ENCODE peak calls at places on chromosomes 13 and 19, in five cellular contexts. E is hippocampal formation; Z is nephron progenitor cell; J is stimulated activated CD8-positive, alpha-beta memory T cell treated with anti-CD3 and anti-CD28 coated beads, Interleukin-2, amount 100 ng/mL, for 1 hour; T is activated gamma-delta T cell. V is an unnamed sample.

GRCh38 chr19:1183543-1184172 is 9.6 kb upstream of the SBNO2 start:
- DNase-seq in J (no peak), E (no peak), T (no peak), Z (no peak), V (no peak)

GRCh38 chr13:43815204-43815603 is 28.4 kb upstream of the ENOX1 start:
- DNase-seq in Z (no peak), T (no peak), J (no peak), E (no peak), V (peak; percentile 56)

GRCh38 chr19:44876930-44877530 is 14.0 kb upstream of the TOMM40 start:
- DNase-seq in E (no peak), J (no peak), Z (no peak), T (no peak), V (no peak)

GRCh38 chr13:112885782-112886268 is 83.2 kb upstream of the MCF2L start:
- DNase-seq in Z (peak; percentile 90), J (no peak), E (no peak), T (no peak), V (no peak)

GRCh38 chr19:42388851-42389489 is 1.1 kb downstream of the CNFN start:
- DNase-seq in T (no peak), E (no peak), Z (no peak), J (no peak), V (no peak)

GRCh38 chr13:33191425-33192221 is 93.9 kb downstream of the STARD13 start:
- DNase-seq in E (no peak), Z (no peak), J (no peak), T (no peak), V (no peak)

GRCh38 chr19:49613374-49613773 is 22.4 kb downstream of the PRR12 start:
- DNase-seq in T (no peak), Z (no peak), J (no peak), E (no peak), V (no peak)

GRCh38 chr13:101915333-101915732 is 462.9 kb downstream of the ITGBL1 start:
- DNase-seq in E (no peak), T (no peak), J (no peak), Z (no peak), V (no peak)

GRCh38 chr13:72504026-72504925 is 223.2 kb downstream of the MZT1 start:
- DNase-seq in T (no peak), Z (no peak), E (peak; percentile 35), J (no peak), V (no peak)

GRCh38 chr13:30410705-30411125 is 11.6 kb upstream of the UBE2L5 start:
- DNase-seq in T (no peak), Z (no peak), J (no peak), E (no peak), V (no peak)

GRCh38 chr19:45485301-45486077 is 11.4 kb downstream of the RTN2 start:
- DNase-seq in Z (peak; percentile 99), J (peak; percentile 90), T (peak; percentile 90), E (peak; percentile 94), V (peak; percentile 88)

GRCh38 chr13:30216111-30216510 is 91.2 kb downstream of the KATNAL1 start:
- DNase-seq in Z (no peak), E (no peak), T (no peak), J (no peak), V (peak; percentile 40)

GRCh38 chr19:45881909-45882528 is 3.9 kb downstream of the IRF2BP1 start:
- DNase-seq in J (no peak), T (no peak), Z (no peak), E (no peak), V (no peak)

GRCh38 chr19:27971071-27971470 is 1241.9 kb downstream of the UQCRFS1 start:
- DNase-seq in T (no peak), Z (peak; percentile 12), J (no peak), E (no peak), V (no peak)

GRCh38 chr19:19410553-19411550 is 5.4 kb downstream of the GATAD2A start:
- DNase-seq in T (no peak), Z (no peak), E (no peak), J (no peak), V (no peak)

GRCh38 chr19:4568884-4569283 is 9.4 kb upstream of the SEMA6B start:
- DNase-seq in J (no peak), E (no peak), Z (no peak), T (no peak), V (no peak)

GRCh38 chr19:43624933-43625332 is 5.5 kb upstream of the ZNF428 start:
- DNase-seq in J (peak; percentile 51), T (peak; percentile 45), Z (peak; percentile 69), E (no peak), V (no peak)

GRCh38 chr19:35708391-35708790 is 4.0 kb downstream of the ZBTB32 start:
- DNase-seq in T (no peak), Z (no peak), J (no peak), E (no peak), V (no peak)

GRCh38 chr19:17948967-17949930 is 16.4 kb downstream of the CCDC124 start:
- DNase-seq in T (no peak), E (no peak), J (no peak), Z (peak; percentile 46), V (no peak)

GRCh38 chr19:18776288-18776594 is 14.9 kb downstream of the COMP start:
- DNase-seq in J (no peak), Z (no peak), E (no peak), T (no peak), V (no peak)

GRCh38 chr13:24894277-24894971 is 130.5 kb downstream of the RNF17 start:
- DNase-seq in T (no peak), E (no peak), J (no peak), Z (no peak), V (no peak)

GRCh38 chr13:98254541-98254940 is 77.5 kb upstream of the RNF113B start:
- DNase-seq in J (no peak), T (no peak), Z (no peak), E (no peak), V (no peak)

GRCh38 chr13:76754414-76754813 is 131.8 kb downstream of the KCTD12 start:
- DNase-seq in T (no peak), J (no peak), E (no peak), Z (no peak), V (no peak)

GRCh38 chr13:96525715-96526114 is 435.8 kb downstream of the HS6ST3 start:
- DNase-seq in J (no peak), Z (no peak), T (no peak), E (no peak), V (no peak)

GRCh38 chr19:19652482-19653295 is 9.2 kb upstream of the GMIP start:
- DNase-seq in T (no peak), J (no peak), E (no peak), Z (no peak), V (no peak)

GRCh38 chr19:6060600-6061391 is 49.5 kb downstream of the RFX2 start:
- DNase-seq in J (no peak), T (no peak), E (no peak), Z (no peak), V (no peak)

GRCh38 chr13:83325454-83325853 is 556.8 kb downstream of the SLITRK1 start:
- DNase-seq in E (no peak), J (no peak), T (no peak), Z (no peak), V (no peak)

GRCh38 chr13:51559916-51560315 is 24.3 kb upstream of the WDFY2 start:
- DNase-seq in E (no peak), T (no peak), Z (no peak), J (no peak), V (no peak)

GRCh38 chr13:101283782-101284181 is 132.5 kb downstream of the NALCN start:
- DNase-seq in E (no peak), Z (no peak), J (no peak), T (no peak), V (no peak)

GRCh38 chr13:72565893-72566292 is 161.5 kb downstream of the MZT1 start:
- DNase-seq in J (no peak), E (peak; percentile 19), T (no peak), Z (peak; percentile 5), V (peak; percentile 53)

GRCh38 chr19:6273701-6274601 is 5.8 kb downstream of the MLLT1 start:
- DNase-seq in E (peak; percentile 32), Z (peak; percentile 38), J (no peak), T (no peak), V (peak; percentile 24)

GRCh38 chr19:18762125-18763023 is 28.7 kb downstream of the COMP start:
- DNase-seq in J (no peak), T (no peak), Z (no peak), E (no peak), V (no peak)

GRCh38 chr19:43773725-43774102 is 7.1 kb downstream of the KCNN4 start:
- DNase-seq in J (no peak), T (no peak), E (no peak), Z (no peak), V (no peak)

GRCh38 chr19:55809381-55810058 is 22.3 kb downstream of the NLRP11 start:
- DNase-seq in T (no peak), J (no peak), Z (peak; percentile 8), E (no peak), V (peak; percentile 73)

GRCh38 chr19:2532252-2533071 is 56.5 kb downstream of the GADD45B start:
- DNase-seq in E (no peak), T (no peak), Z (no peak), J (no peak), V (no peak)

GRCh38 chr19:52638601-52639000 is 446 bp upstream of the ZNF83 start:
- DNase-seq in Z (peak; percentile 22), J (no peak), E (no peak), T (no peak), V (no peak)

GRCh38 chr19:57269515-57270250 is 10.6 kb upstream of the ZNF460 start:
- DNase-seq in E (no peak), J (no peak), T (no peak), Z (no peak), V (no peak)

GRCh38 chr19:8334458-8335342 is 8.4 kb downstream of the KANK3 start:
- DNase-seq in J (no peak), E (no peak), T (no peak), Z (peak; percentile 79), V (peak; percentile 78)